ENCODE peak calls at places on chromosomes 3 and 15, in ten cellular contexts. V, R, P, Q, B, L, X, D, N and G are unnamed samples.

GRCh38 chr15:63076136-63077005 is 33.8 kb downstream of the TPM1 start:
- DNase-seq in V (no peak), R (no peak), P (no peak), Q (no peak), B (no peak), L (no peak), X (no peak), D (no peak), N (no peak), G (no peak)

GRCh38 chr3:44509393-44509921 is 32.0 kb upstream of the ZNF445 start:
- DNase-seq in V (no peak), R (no peak), P (peak), Q (peak), B (no peak), L (no peak), X (no peak), D (no peak), N (no peak), G (no peak)

GRCh38 chr3:46889381-46890110 is 12.0 kb downstream of the PTH1R start:
- DNase-seq in V (no peak), R (no peak), P (no peak), Q (peak), B (no peak), L (peak), X (no peak), D (no peak), N (peak), G (no peak)

GRCh38 chr3:141392018-141392370 is 23.7 kb downstream of the ZBTB38 start:
- DNase-seq in V (no peak), R (no peak), P (no peak), Q (no peak), B (no peak), L (no peak), X (no peak), D (no peak), N (no peak), G (no peak)

GRCh38 chr15:90994059-90994416 is 297 bp downstream of the PRC1 start:
- DNase-seq in V (no peak), R (peak), P (peak), Q (no peak), B (no peak), L (no peak), X (no peak), D (no peak), N (no peak), G (no peak)

GRCh38 chr3:172031957-172032356 is 7.4 kb upstream of the FNDC3B start:
- DNase-seq in V (no peak), R (no peak), P (no peak), Q (peak), B (no peak), L (no peak), X (peak), D (no peak), N (no peak), G (no peak)

GRCh38 chr15:65611888-65612615 is 1.1 kb upstream of the INTS14 start:
- DNase-seq in V (peak), R (no peak), P (peak), Q (no peak), B (no peak), L (no peak), X (peak), D (peak), N (no peak), G (no peak)

GRCh38 chr3:155329513-155330048 is 36.1 kb upstream of the STRIT1 start:
- DNase-seq in V (no peak), R (no peak), P (no peak), Q (no peak), B (no peak), L (no peak), X (no peak), D (no peak), N (no peak), G (no peak)

GRCh38 chr3:15267502-15267901 is 61.5 kb downstream of the CAPN7 start:
- DNase-seq in V (no peak), R (no peak), P (no peak), Q (no peak), B (no peak), L (no peak), X (no peak), D (no peak), N (no peak), G (no peak)

GRCh38 chr3:4766716-4767499 is 212.3 kb upstream of the BHLHE40 start:
- DNase-seq in V (no peak), R (no peak), P (no peak), Q (no peak), B (no peak), L (no peak), X (no peak), D (peak), N (no peak), G (no peak)

GRCh38 chr15:29534378-29534777 is 264.8 kb upstream of the NSMCE3 start:
- DNase-seq in V (no peak), R (no peak), P (no peak), Q (peak), B (no peak), L (no peak), X (no peak), D (no peak), N (no peak), G (peak)

GRCh38 chr3:195596648-195597628 is 13.2 kb upstream of the APOD start:
- DNase-seq in V (no peak), R (no peak), P (no peak), Q (peak), B (no peak), L (no peak), X (no peak), D (no peak), N (no peak), G (no peak)

GRCh38 chr3:127814325-127814781 is 8.0 kb downstream of the MGLL start:
- DNase-seq in V (no peak), R (no peak), P (no peak), Q (no peak), B (no peak), L (no peak), X (no peak), D (no peak), N (no peak), G (no peak)
- TF ChIP-seq CTCF in V (no peak), R (no peak), P (no peak), Q (no peak), B (no peak), L (no peak), X (no peak), D (no peak), N (no peak), G (no peak)

GRCh38 chr15:85748729-85749128 is 46.0 kb downstream of the KLHL25 start:
- DNase-seq in V (no peak), R (no peak), P (no peak), Q (no peak), B (no peak), L (no peak), X (no peak), D (no peak), N (no peak), G (no peak)
- TF ChIP-seq CTCF in V (no peak), R (no peak), P (no peak), Q (no peak), B (no peak), L (no peak), X (no peak), D (no peak), N (no peak), G (no peak)

GRCh38 chr3:123755508-123755907 is 128.6 kb downstream of the MYLK start:
- DNase-seq in V (peak), R (no peak), P (no peak), Q (no peak), B (no peak), L (no peak), X (no peak), D (no peak), N (no peak), G (no peak)
- TF ChIP-seq CTCF in V (no peak), R (no peak), P (no peak), Q (no peak), B (no peak), L (no peak), X (no peak), D (no peak), N (no peak), G (no peak)

GRCh38 chr15:87959080-87959479 is 297.5 kb downstream of the NTRK3 start:
- DNase-seq in V (no peak), R (no peak), P (no peak), Q (no peak), B (no peak), L (no peak), X (no peak), D (no peak), N (no peak), G (no peak)
- TF ChIP-seq CTCF in V (no peak), R (no peak), P (no peak), Q (no peak), B (no peak), L (no peak), X (no peak), D (no peak), N (no peak), G (no peak)